ENCODE peak calls at places on chromosomes 1 and 21, in nine cellular contexts. R is fibroblast of mammary gland; K is right cardiac atrium; E is Ammon's horn; Y is stimulated activated naive CD8-positive, alpha-beta T cell treated with anti-CD3 and anti-CD28 coated beads, Interleukin-15, Interleukin-2, amounts not matched to agents 100 U/mL and 50 U/mL, for 24 hours; X is body of pancreas; G is stromal cell of bone marrow; W is tibial nerve; P is globus pallidus. I is an unnamed sample.
A peak's percentile ranks its signal among the peaks of the same experiment; 100 is the strongest.

GRCh38 chr1:97137862-97138514 is 416.4 kb downstream of the PTBP2 start:
- DNase-seq in R (peak; percentile 86), K (no peak), E (peak; percentile 85), Y (peak; percentile 7), X (peak; percentile 65), G (peak; percentile 61), W (peak; percentile 32), P (peak; percentile 85), I (no peak)

GRCh38 chr1:93995837-93996526 is 86.8 kb upstream of the GCLM start:
- DNase-seq in R (no peak), K (no peak), E (no peak), Y (no peak), X (no peak), G (no peak), W (no peak), P (no peak), I (no peak)

GRCh38 chr1:204888294-204888693 is 17.6 kb downstream of the NFASC start:
- DNase-seq in R (peak; percentile 51), K (no peak), E (no peak), Y (no peak), X (no peak), G (peak; percentile 42), W (no peak), P (no peak), I (no peak)

GRCh38 chr1:26677306-26678115 is 18.3 kb upstream of the ARID1A start:
- DNase-seq in R (peak; percentile 75), K (peak; percentile 90), E (peak; percentile 82), Y (peak; percentile 61), X (peak; percentile 98), G (peak; percentile 46), W (peak; percentile 80), P (peak; percentile 65), I (peak; percentile 64)

GRCh38 chr1:29555043-29555620 is 318.8 kb downstream of the PTPRU start:
- DNase-seq in R (no peak), K (no peak), E (no peak), Y (no peak), X (no peak), G (no peak), W (no peak), P (no peak), I (no peak)

GRCh38 chr1:213075725-213076124 is 24.7 kb downstream of the RPS6KC1 start:
- DNase-seq in R (no peak), K (no peak), E (no peak), Y (no peak), X (no peak), G (no peak), W (no peak), P (no peak), I (no peak)

GRCh38 chr1:247639381-247639981 is 34.1 kb downstream of the OR2G3 start:
- DNase-seq in R (peak; percentile 63), K (peak; percentile 85), E (peak; percentile 68), Y (peak; percentile 38), X (peak; percentile 80), G (peak; percentile 27), W (peak; percentile 42), P (peak; percentile 9), I (peak; percentile 94)

GRCh38 chr1:226656201-226656600 is 82.9 kb downstream of the ITPKB start:
- DNase-seq in R (no peak), K (peak; percentile 48), E (no peak), Y (no peak), X (peak; percentile 85), G (no peak), W (no peak), P (no peak), I (peak; percentile 87)

GRCh38 chr1:83113686-83114085 is 885.2 kb downstream of the TTLL7 start:
- DNase-seq in R (peak; percentile 3), K (no peak), E (no peak), Y (no peak), X (no peak), G (no peak), W (no peak), P (no peak), I (no peak)

GRCh38 chr21:43277481-43278351 is 108.9 kb downstream of the CRYAA start:
- DNase-seq in R (no peak), K (peak; percentile 61), E (peak; percentile 84), Y (no peak), X (no peak), G (no peak), W (no peak), P (peak; percentile 65), I (no peak)

GRCh38 chr1:219324629-219325367 is 151.1 kb downstream of the LYPLAL1 start:
- DNase-seq in R (peak; percentile 96), K (no peak), E (no peak), Y (no peak), X (no peak), G (peak; percentile 77), W (no peak), P (no peak), I (no peak)

GRCh38 chr1:201224671-201225400 is 34.2 kb downstream of the IGFN1 start:
- DNase-seq in R (peak; percentile 76), K (no peak), E (peak; percentile 0), Y (no peak), X (no peak), G (peak; percentile 52), W (no peak), P (no peak), I (peak; percentile 72)

GRCh38 chr1:32915766-32916455 is 14.7 kb upstream of the TMEM54 start:
- DNase-seq in R (no peak), K (no peak), E (no peak), Y (no peak), X (no peak), G (no peak), W (no peak), P (no peak), I (no peak)

GRCh38 chr1:220962031-220962751 is 82.9 kb downstream of the HLX start:
- DNase-seq in R (peak; percentile 100), K (no peak), E (no peak), Y (no peak), X (no peak), G (peak; percentile 99), W (peak; percentile 25), P (no peak), I (peak; percentile 51)